ENCODE peak calls at places on chromosomes 3 and 15, in seven cellular contexts. J, R, Z, H, L, V and M are unnamed samples.

GRCh38 chr3:56813656-56813965 is 11.9 kb upstream of the ARHGEF3 start:
- DNase-seq in J (no peak), R (no peak), Z (no peak), H (no peak), L (no peak), V (no peak), M (no peak)

GRCh38 chr3:186181901-186182300 is 73.0 kb upstream of the ETV5 start:
- DNase-seq in J (no peak), R (no peak), Z (no peak), H (no peak), L (no peak), V (no peak), M (no peak)

GRCh38 chr3:136186330-136186729 is 9.8 kb downstream of the MSL2 start:
- DNase-seq in J (no peak), R (no peak), Z (no peak), H (no peak), L (peak), V (no peak), M (no peak)

GRCh38 chr15:57245130-57245529 is 131.2 kb upstream of the CGNL1 start:
- DNase-seq in J (no peak), R (no peak), Z (no peak), H (no peak), L (no peak), V (no peak), M (no peak)

GRCh38 chr15:74375303-74375693 is 7.9 kb upstream of the CYP11A1 start:
- DNase-seq in J (peak), R (peak), Z (peak), H (peak), L (peak), V (peak), M (no peak)

GRCh38 chr3:147397911-147398809 is 8.2 kb downstream of the ZIC4 start:
- DNase-seq in J (no peak), R (no peak), Z (no peak), H (no peak), L (no peak), V (peak), M (no peak)

GRCh38 chr3:23915537-23916108 is 1.2 kb downstream of the NKIRAS1 start:
- DNase-seq in J (no peak), R (no peak), Z (peak), H (peak), L (peak), V (no peak), M (no peak)

GRCh38 chr3:87248831-87249230 is 21.7 kb downstream of the CHMP2B start:
- DNase-seq in J (no peak), R (no peak), Z (no peak), H (no peak), L (no peak), V (no peak), M (no peak)

GRCh38 chr3:10430805-10431204 is 74.6 kb downstream of the ATP2B2 start:
- DNase-seq in J (no peak), R (no peak), Z (no peak), H (no peak), L (no peak), V (no peak), M (no peak)
- TF ChIP-seq SP1 in J (no peak), R (no peak), Z (no peak), H (no peak), L (no peak), V (no peak), M (no peak)

GRCh38 chr3:152650177-152650576 is 184.8 kb upstream of the P2RY1 start:
- DNase-seq in J (no peak), R (no peak), Z (no peak), H (no peak), L (peak), V (no peak), M (no peak)
- TF ChIP-seq SP1 in J (no peak), R (no peak), Z (no peak), H (no peak), L (no peak), V (no peak), M (no peak)

DNA sequence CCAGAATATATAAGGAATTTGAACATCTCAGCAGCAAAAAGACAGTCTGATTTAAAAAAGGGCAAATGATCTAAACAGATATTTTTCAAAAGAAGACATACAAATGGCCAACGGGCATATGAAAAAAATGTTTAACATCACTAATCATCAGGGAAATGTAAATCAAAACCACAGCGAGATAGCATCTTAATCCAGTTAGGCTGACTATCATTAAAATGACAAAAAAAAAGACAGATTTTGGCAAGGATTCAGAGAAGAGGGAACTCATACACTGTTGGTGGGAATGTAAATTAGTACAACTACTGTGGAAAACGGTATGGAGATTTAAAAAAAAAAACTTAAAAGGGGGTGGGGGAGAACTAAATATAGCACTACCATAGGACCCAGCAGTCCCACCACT is 47.9 kb downstream of the RNF13 start:
- DNase-seq in J (no peak), R (no peak), Z (no peak), H (no peak), L (no peak), V (no peak), M (no peak)
- TF ChIP-seq SP1 in J (no peak), R (no peak), Z (no peak), H (no peak), L (no peak), V (no peak), M (no peak)

GRCh38 chr15:52652286-52652685 is 26.9 kb downstream of the ATOSA start:
- DNase-seq in J (no peak), R (no peak), Z (no peak), H (no peak), L (no peak), V (no peak), M (no peak)

GRCh38 chr15:52651114-52651513 is 28.1 kb downstream of the ATOSA start:
- DNase-seq in J (no peak), R (no peak), Z (no peak), H (no peak), L (no peak), V (no peak), M (no peak)

GRCh38 chr15:52652984-52653383 is 26.2 kb downstream of the ATOSA start:
- DNase-seq in J (no peak), R (no peak), Z (no peak), H (peak), L (no peak), V (no peak), M (no peak)

GRCh38 chr15:52651868-52652267 is 27.3 kb downstream of the ATOSA start:
- DNase-seq in J (peak), R (peak), Z (peak), H (peak), L (peak), V (no peak), M (no peak)

DNA sequence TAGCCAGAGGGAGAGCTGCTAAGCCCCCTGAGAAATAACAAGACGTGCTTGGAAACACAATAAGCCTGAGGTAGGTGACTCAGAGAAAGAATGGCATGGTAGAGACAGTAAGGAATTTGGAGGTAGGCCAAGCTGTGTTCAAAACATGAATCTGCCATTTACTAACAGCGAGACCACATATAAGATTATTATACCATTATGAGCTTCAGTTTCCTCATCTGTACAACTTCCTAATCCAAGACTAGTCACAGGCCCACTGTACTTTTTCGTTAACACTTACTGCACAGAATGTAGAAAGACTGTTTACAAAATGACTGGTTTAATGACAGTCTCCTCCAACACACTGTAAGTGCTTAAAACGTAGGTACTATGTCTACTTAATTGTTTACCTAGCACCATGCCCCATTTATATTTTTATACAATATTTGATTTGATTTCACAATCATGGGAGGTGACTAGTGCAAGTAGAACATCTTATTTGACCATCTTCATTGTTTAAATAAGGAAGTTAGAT is 25.7 kb downstream of the ATOSA start:
- DNase-seq in J (no peak), R (no peak), Z (peak), H (peak), L (no peak), V (no peak), M (no peak)
- TF ChIP-seq SP1 in J (no peak), R (no peak), Z (no peak), H (no peak), L (no peak), V (no peak), M (no peak)

DNA sequence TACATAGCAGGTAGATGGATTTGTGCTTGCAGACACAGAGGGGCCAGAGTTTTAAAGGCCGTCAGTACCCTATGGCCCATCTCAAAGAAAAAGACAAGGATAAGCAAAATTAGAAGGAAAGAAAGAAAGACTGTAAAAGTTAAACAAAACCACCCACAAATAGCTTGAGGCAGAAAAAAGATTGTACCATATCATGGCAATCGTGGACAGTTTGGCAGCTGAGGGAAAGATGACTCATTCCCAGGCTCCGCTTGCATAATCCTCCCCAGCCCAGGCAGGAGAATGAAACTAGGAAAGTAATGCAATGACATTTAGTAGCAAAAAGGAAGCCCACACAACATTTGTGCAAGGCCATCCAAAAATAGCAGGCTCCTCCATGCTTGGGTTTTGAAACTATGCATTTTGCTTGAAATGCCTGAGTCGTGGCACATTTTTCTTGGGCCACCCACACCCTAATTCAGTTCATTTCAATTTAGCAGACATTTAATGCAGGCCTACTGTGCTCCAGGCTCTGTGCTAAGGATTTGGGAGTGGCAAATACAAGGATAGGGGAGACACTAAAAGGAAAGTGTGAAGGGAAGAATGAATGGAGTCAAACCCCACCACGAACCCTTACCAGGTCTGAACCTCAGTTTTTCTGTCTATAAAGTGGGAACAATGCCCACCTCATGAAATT is 40.9 kb upstream of the SMAD3 start:
- DNase-seq in J (no peak), R (peak), Z (peak), H (peak), L (peak), V (no peak), M (peak)
- TF ChIP-seq SP1 in J (no peak), R (no peak), Z (no peak), H (peak), L (no peak), V (no peak), M (no peak)

DNA sequence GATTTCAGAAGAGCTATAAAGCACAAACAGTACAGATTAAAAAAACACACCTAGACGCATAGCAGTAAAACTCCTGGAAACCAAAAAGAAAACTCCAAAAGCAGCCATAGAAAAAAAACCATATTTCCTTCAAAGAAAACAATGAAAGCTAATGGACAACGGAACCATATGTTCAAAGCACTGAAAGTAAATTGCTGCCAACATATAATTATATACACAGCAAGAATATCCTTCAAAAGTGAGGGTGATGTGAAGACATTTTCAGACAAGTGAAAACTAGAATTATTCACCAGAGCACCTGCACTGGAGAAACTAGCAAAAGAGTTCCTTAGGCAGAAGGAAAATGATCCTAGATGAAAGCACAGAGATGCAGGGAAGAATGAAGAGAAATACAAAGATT is 58.2 kb upstream of the PCSK6 start:
- DNase-seq in J (no peak), R (no peak), Z (no peak), H (no peak), L (no peak), V (no peak), M (no peak)
- TF ChIP-seq SP1 in J (no peak), R (no peak), Z (no peak), H (no peak), L (no peak), V (no peak), M (no peak)

DNA sequence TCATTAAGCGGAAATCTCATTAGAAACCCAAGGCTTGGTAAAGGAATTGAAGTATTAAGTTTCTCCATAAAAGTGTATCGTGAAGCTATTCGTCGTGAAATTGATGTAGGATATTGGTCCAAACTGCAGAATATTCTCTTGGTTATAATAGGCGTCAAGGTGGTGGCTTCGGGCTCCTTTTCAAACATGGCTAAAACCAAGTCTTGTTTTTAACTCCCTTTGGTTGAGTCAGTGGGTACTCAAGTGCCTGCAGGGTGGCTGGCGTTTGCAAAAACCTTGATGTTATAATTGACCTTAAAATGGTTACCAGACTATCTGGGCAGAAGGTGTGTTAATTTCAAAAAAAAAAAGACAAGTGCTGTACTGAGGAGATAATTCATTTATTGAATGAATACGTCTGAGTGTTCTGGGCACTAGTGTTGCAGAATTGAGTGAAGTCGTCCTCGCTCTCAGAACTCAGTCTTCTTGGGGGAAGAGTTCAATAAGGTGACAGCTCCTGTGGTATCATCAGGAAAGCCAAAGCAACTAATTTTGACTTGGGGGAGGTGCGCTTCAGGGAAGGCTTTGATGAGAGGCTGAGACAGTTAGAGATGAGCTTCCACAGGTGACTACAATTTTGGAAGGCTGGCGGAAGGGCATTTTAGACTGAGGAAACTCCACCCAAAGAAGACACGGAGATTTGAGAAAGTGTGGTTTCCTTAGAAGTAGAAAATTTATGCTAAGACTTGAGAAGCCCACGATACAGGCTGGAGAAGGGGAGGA is 1.6 kb downstream of the UBE2Q2 start:
- DNase-seq in J (no peak), R (no peak), Z (no peak), H (no peak), L (no peak), V (no peak), M (no peak)
- TF ChIP-seq SP1 in J (no peak), R (no peak), Z (no peak), H (no peak), L (no peak), V (no peak), M (no peak)